ENCODE peak calls at places on chromosomes 16 and 17, in nine cellular contexts. G is mammary epithelial cell, E is heart left ventricle, T is tibial nerve, W is uterus, B is esophagus squamous epithelium, U is PC-3, P is lower lobe of right lung, Z is neural progenitor cell. D is an unnamed sample.

GRCh38 chr17:39596543-39597267 is 11.0 kb downstream of the NEUROD2 start:
- DNase-seq in W (no peak), P (no peak), B (no peak), G (no peak), Z (no peak), T (no peak), E (no peak), U (no peak), D (no peak)

GRCh38 chr17:64004903-64005733 is 7.0 kb downstream of the PRR29 start:
- DNase-seq in U (no peak), G (no peak), P (no peak), E (no peak), B (no peak), W (no peak), Z (no peak), T (no peak), D (no peak)

GRCh38 chr16:86554917-86555762 is at the start of gene MTHFSD:
- DNase-seq in B (peak; percentile 42), G (peak; percentile 85), P (peak; percentile 94), Z (peak; percentile 97), T (peak; percentile 89), E (peak; percentile 95), U (peak; percentile 88), W (peak; percentile 96), D (peak; percentile 69)

GRCh38 chr16:74737521-74737920 is 36.9 kb upstream of the MLKL start:
- DNase-seq in G (no peak), U (no peak), T (no peak), B (no peak), E (no peak), W (no peak), P (no peak), Z (no peak), D (no peak)

GRCh38 chr16:24045641-24046040 is 209.9 kb downstream of the PRKCB start:
- DNase-seq in G (no peak), E (no peak), P (no peak), U (peak; percentile 9), B (no peak), W (no peak), Z (peak; percentile 83), T (no peak), D (no peak)

GRCh38 chr17:64180089-64180488 is 50.1 kb upstream of the ERN1 start:
- DNase-seq in E (no peak), T (no peak), Z (no peak), G (no peak), P (no peak), B (no peak), W (no peak), U (no peak), D (no peak)

GRCh38 chr16:4517812-4518211 is 20.8 kb downstream of the CDIP1 start:
- DNase-seq in G (no peak), T (no peak), E (no peak), U (peak; percentile 22), P (no peak), B (no peak), W (no peak), Z (peak; percentile 82), D (no peak)

GRCh38 chr17:30513346-30513745 is 36.1 kb downstream of the GOSR1 start:
- DNase-seq in B (no peak), E (no peak), U (no peak), P (no peak), W (no peak), T (no peak), Z (no peak), G (no peak), D (no peak)

GRCh38 chr17:64920026-64920418 is 744 bp upstream of the LRRC37A3 start:
- DNase-seq in U (peak; percentile 34), G (no peak), P (no peak), B (no peak), W (peak; percentile 48), Z (peak; percentile 18), T (no peak), E (no peak), D (no peak)

GRCh38 chr17:55740515-55741352 is 10.1 kb upstream of the PCTP start:
- DNase-seq in P (no peak), E (no peak), G (no peak), Z (no peak), B (no peak), W (no peak), U (no peak), T (no peak), D (no peak)

GRCh38 chr16:68227183-68227793 is 8.6 kb downstream of the ESRP2 start:
- DNase-seq in T (no peak), W (no peak), U (no peak), G (no peak), E (no peak), B (no peak), Z (no peak), P (no peak), D (no peak)

GRCh38 chr16:2470234-2470601 is 879 bp upstream of the NTN3 start:
- DNase-seq in B (no peak), P (no peak), T (no peak), E (no peak), U (no peak), W (no peak), G (no peak), Z (no peak), D (no peak)

GRCh38 chr16:15770512-15770911 is 86.3 kb downstream of the MYH11 start:
- DNase-seq in U (no peak), W (no peak), G (no peak), E (no peak), T (no peak), B (no peak), P (no peak), Z (no peak), D (no peak)

GRCh38 chr17:77455111-77455877 is 314.5 kb downstream of the SEC14L1 start:
- DNase-seq in T (peak; percentile 67), W (no peak), U (no peak), P (no peak), E (no peak), Z (no peak), B (no peak), G (peak; percentile 93), D (no peak)

GRCh38 chr16:440627-441026 is 15.2 kb downstream of the RAB11FIP3 start:
- DNase-seq in G (no peak), P (no peak), W (no peak), T (no peak), Z (no peak), E (no peak), U (no peak), B (no peak), D (no peak)

GRCh38 chr16:54236761-54237160 is 49.8 kb downstream of the IRX3 start:
- DNase-seq in T (no peak), Z (no peak), W (no peak), P (no peak), E (no peak), U (no peak), B (no peak), G (peak; percentile 40), D (no peak)

GRCh38 chr16:82456683-82457082 is 170.1 kb upstream of the CDH13 start:
- DNase-seq in Z (peak; percentile 84), B (no peak), U (peak; percentile 55), E (peak; percentile 37), W (peak; percentile 16), G (peak; percentile 46), P (peak; percentile 61), T (peak; percentile 27), D (peak; percentile 65)
- TF ChIP-seq CTCF in Z (peak; percentile 77), B (peak; percentile 71), U (peak; percentile 61), E (peak; percentile 69), W (peak; percentile 46), G (peak; percentile 84), P (peak; percentile 78), T (peak; percentile 51), D (peak; percentile 89)

DNA sequence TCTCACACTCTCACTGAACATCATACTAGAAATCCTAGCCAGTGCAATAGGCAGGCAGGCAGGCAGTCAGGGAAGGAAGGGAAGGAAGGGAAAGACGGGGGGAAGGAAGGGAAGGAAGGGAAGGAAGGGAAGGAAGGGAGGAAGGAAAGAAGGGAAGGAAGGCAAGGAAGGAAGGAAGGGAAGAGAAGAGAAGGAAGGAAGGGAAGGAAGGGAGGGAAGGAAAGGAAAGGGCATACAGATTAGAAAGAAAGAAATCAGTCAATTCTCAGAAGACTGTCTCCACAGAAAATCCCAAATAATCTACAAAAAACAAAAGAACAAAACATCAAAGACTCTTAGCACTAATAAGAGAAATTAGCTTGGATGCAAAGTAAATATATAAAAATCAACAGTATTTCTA is 93.9 kb downstream of the CPPED1 start:
- DNase-seq in G (no peak), B (no peak), W (no peak), Z (no peak), E (no peak), U (no peak), T (no peak), P (no peak), D (no peak)
- H3K36me3 ChIP-seq in G (no peaks in the 10 kb centered on the region), B (no peaks in the 10 kb centered on the region), W (no peaks in the 10 kb centered on the region), Z (no peaks in the 10 kb centered on the region), E (no peaks in the 10 kb centered on the region), U (no peaks in the 10 kb centered on the region), T (peaks cover under 1% of the 10 kb centered on the region), P (peaks cover 1% of the 10 kb centered on the region), D (no peaks in the 10 kb centered on the region)

GRCh38 chr16:50864386-50864785 is 122.5 kb downstream of the CYLD start:
- DNase-seq in Z (no peak), E (no peak), G (no peak), P (no peak), W (no peak), U (no peak), T (no peak), B (no peak), D (no peak)

GRCh38 chr16:50862818-50863672 is 121.2 kb downstream of the CYLD start:
- DNase-seq in E (no peak), U (no peak), Z (no peak), B (no peak), W (no peak), P (no peak), G (no peak), T (peak; percentile 1), D (no peak)

GRCh38 chr16:50868577-50868976 is 126.7 kb downstream of the CYLD start:
- DNase-seq in G (no peak), P (no peak), U (no peak), E (no peak), B (no peak), W (no peak), Z (no peak), T (no peak), D (no peak)

GRCh38 chr16:50863673-50864144 is 121.8 kb downstream of the CYLD start:
- DNase-seq in W (no peak), G (no peak), U (no peak), T (peak; percentile 2), B (no peak), P (no peak), Z (no peak), E (no peak), D (no peak)

DNA sequence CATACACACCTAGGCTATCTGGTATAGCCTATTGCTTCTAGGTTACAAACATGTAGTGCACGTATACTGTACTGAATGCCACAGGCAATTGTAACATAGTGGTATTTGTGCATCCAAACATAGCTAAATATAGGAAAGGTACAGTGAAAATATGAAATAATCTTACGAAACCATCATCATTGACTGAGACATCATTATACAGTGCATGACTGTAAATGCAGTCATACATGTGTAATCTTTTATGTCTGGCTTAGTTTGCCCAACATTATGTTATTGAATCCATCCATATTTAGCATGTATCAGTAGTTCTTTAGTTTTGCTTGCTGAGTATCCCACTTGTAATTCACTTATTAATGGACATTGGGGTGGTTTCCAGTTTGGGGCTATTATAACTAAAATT is 124.9 kb downstream of the CYLD start:
- DNase-seq in W (no peak), P (no peak), B (no peak), T (no peak), Z (no peak), U (no peak), G (peak; percentile 14), E (no peak), D (peak; percentile 59)
- H3K4me3 ChIP-seq in W (no peak overlapping the region), P (no peak overlapping the region), B (no peak overlapping the region), T (no peak overlapping the region), Z (no peak overlapping the region), U (no peak overlapping the region), G (no peak overlapping the region), E (no peak overlapping the region), D (no peak overlapping the region)

GRCh38 chr16:19133600-19133999 is 19.8 kb downstream of the ITPRIPL2 start:
- DNase-seq in W (no peak), G (no peak), Z (no peak), B (no peak), E (no peak), P (no peak), U (no peak), T (no peak), D (no peak)
- TF ChIP-seq CTCF in W (no peak), G (no peak), Z (no peak), B (no peak), E (no peak), P (no peak), U (no peak), T (no peak), D (no peak)